ENCODE peak calls at places on chromosomes 5 and 9, in seven cellular contexts. S is CD8-positive, alpha-beta T cell; F is thoracic aorta; U is uterus; N is fibroblast of villous mesenchyme; Y is transverse colon; H is IMR-90. L is an unnamed sample.

GRCh38 chr5:123722451-123722850 is 210.5 kb downstream of the CSNK1G3 start:
- DNase-seq in S (no peak), F (no peak), U (no peak), N (no peak), Y (no peak), H (no peak), L (no peak)

GRCh38 chr5:5278201-5278814 is 138.2 kb downstream of the ADAMTS16 start:
- DNase-seq in S (no peak), F (no peak), U (no peak), N (no peak), Y (no peak), H (no peak), L (no peak)

GRCh38 chr5:56155085-56155484 is 78.0 kb downstream of the ANKRD55 start:
- DNase-seq in S (no peak), F (no peak), U (no peak), N (peak), Y (peak), H (no peak), L (peak)

GRCh38 chr9:110742741-110743371 is 74.3 kb downstream of the MUSK start:
- DNase-seq in S (no peak), F (no peak), U (no peak), N (peak), Y (no peak), H (peak), L (peak)

GRCh38 chr5:61301820-61302563 is 30.1 kb upstream of the ZSWIM6 start:
- DNase-seq in S (no peak), F (peak), U (no peak), N (peak), Y (peak), H (peak), L (peak)

GRCh38 chr5:4542145-4542778 is 597.9 kb upstream of the ADAMTS16 start:
- DNase-seq in S (no peak), F (no peak), U (no peak), N (no peak), Y (no peak), H (no peak), L (no peak)

GRCh38 chr9:72478993-72479392 is 42.4 kb upstream of the TMC1 start:
- DNase-seq in S (no peak), F (no peak), U (no peak), N (no peak), Y (no peak), H (peak), L (peak)

GRCh38 chr5:148911386-148911785 is 85.0 kb downstream of the ADRB2 start:
- DNase-seq in S (no peak), F (no peak), U (no peak), N (no peak), Y (no peak), H (no peak), L (no peak)

GRCh38 chr9:131739192-131739961 is 499 bp downstream of the RAPGEF1 start:
- DNase-seq in S (peak), F (no peak), U (peak), N (peak), Y (peak), H (no peak), L (peak)

GRCh38 chr9:5671711-5672353 is 42.9 kb downstream of the RIC1 start:
- DNase-seq in S (no peak), F (no peak), U (no peak), N (peak), Y (no peak), H (no peak), L (no peak)

GRCh38 chr9:93576296-93577044 is at the start of gene PHF2:
- DNase-seq in S (peak), F (no peak), U (peak), N (no peak), Y (no peak), H (no peak), L (peak)

GRCh38 chr5:156707750-156708149 is 142.3 kb upstream of the PPP1R2B start:
- DNase-seq in S (no peak), F (no peak), U (no peak), N (no peak), Y (no peak), H (no peak), L (no peak)

GRCh38 chr5:118791986-118792734 is 196.2 kb downstream of the DTWD2 start:
- DNase-seq in S (no peak), F (no peak), U (peak), N (peak), Y (no peak), H (peak), L (peak)

GRCh38 chr5:169307648-169308047 is 6.7 kb upstream of the SLIT3 start:
- DNase-seq in S (no peak), F (no peak), U (no peak), N (no peak), Y (no peak), H (no peak), L (peak)

GRCh38 chr5:120927923-120928322 is 463.8 kb downstream of the PRR16 start:
- DNase-seq in S (no peak), F (no peak), U (no peak), N (no peak), Y (no peak), H (no peak), L (no peak)

GRCh38 chr9:131233989-131234388 is 42.3 kb downstream of the FAM78A start:
- DNase-seq in S (no peak), F (no peak), U (no peak), N (no peak), Y (no peak), H (no peak), L (no peak)

GRCh38 chr5:36489505-36489904 is 116.9 kb upstream of the SLC1A3 start:
- DNase-seq in S (no peak), F (no peak), U (no peak), N (no peak), Y (no peak), H (no peak), L (no peak)

GRCh38 chr9:18438300-18438925 is 35.5 kb upstream of the ADAMTSL1 start:
- DNase-seq in S (no peak), F (peak), U (peak), N (peak), Y (no peak), H (peak), L (peak)

GRCh38 chr5:329106-329757 is 7.7 kb downstream of the AHRR start:
- DNase-seq in S (no peak), F (no peak), U (no peak), N (no peak), Y (no peak), H (peak), L (no peak)

GRCh38 chr5:137822158-137822764 is 45.4 kb upstream of the MYOT start:
- DNase-seq in S (no peak), F (no peak), U (peak), N (peak), Y (peak), H (peak), L (peak)

GRCh38 chr5:105563842-105564241 is 2001.3 kb upstream of the NUDT12 start:
- DNase-seq in S (no peak), F (no peak), U (no peak), N (no peak), Y (no peak), H (no peak), L (no peak)

GRCh38 chr5:21783079-21783478 is 1070.1 kb downstream of the CDH12 start:
- DNase-seq in S (no peak), F (no peak), U (no peak), N (no peak), Y (no peak), H (no peak), L (no peak)

GRCh38 chr5:375336-375920 is 53.9 kb downstream of the AHRR start:
- DNase-seq in S (peak), F (no peak), U (no peak), N (no peak), Y (no peak), H (no peak), L (no peak)

GRCh38 chr5:60340965-60341471 is 358.9 kb downstream of the DEPDC1B start:
- DNase-seq in S (no peak), F (no peak), U (no peak), N (no peak), Y (no peak), H (no peak), L (no peak)

GRCh38 chr5:39616131-39616530 is 191.4 kb upstream of the DAB2 start:
- DNase-seq in S (no peak), F (no peak), U (no peak), N (no peak), Y (peak), H (no peak), L (no peak)

GRCh38 chr5:133290669-133291235 is 238.9 kb downstream of the HSPA4 start:
- DNase-seq in S (no peak), F (no peak), U (no peak), N (no peak), Y (no peak), H (no peak), L (no peak)

GRCh38 chr5:72280655-72281069 is 39.4 kb downstream of the MRPS27 start:
- DNase-seq in S (no peak), F (no peak), U (no peak), N (peak), Y (no peak), H (peak), L (peak)

GRCh38 chr9:129811967-129812363 is 9.0 kb downstream of the TOR1B start:
- DNase-seq in S (no peak), F (no peak), U (no peak), N (no peak), Y (no peak), H (no peak), L (no peak)

GRCh38 chr9:89021154-89021803 is 30.0 kb downstream of the S1PR3 start:
- DNase-seq in S (no peak), F (no peak), U (peak), N (peak), Y (no peak), H (peak), L (peak)

GRCh38 chr5:180460834-180461233 is 33.3 kb upstream of the CNOT6 start:
- DNase-seq in S (no peak), F (no peak), U (no peak), N (no peak), Y (no peak), H (no peak), L (no peak)

GRCh38 chr5:74640450-74641013 is at the start of gene ENC1:
- DNase-seq in S (peak), F (peak), U (peak), N (peak), Y (peak), H (peak), L (peak)
- TF ChIP-seq CTCF in S (no peak), F (peak), U (peak), N (peak), Y (peak), H (peak), L (peak)

GRCh38 chr5:115841382-115842088 is at the start of the genes AP3S1 and ATG12:
- DNase-seq in S (peak), F (peak), U (peak), N (peak), Y (peak), H (peak), L (peak)

GRCh38 chr5:115842089-115842881 is 550 bp downstream of the AP3S1 start:
- DNase-seq in S (peak), F (no peak), U (no peak), N (peak), Y (no peak), H (no peak), L (peak)

GRCh38 chr5:115842952-115843351 is 1.2 kb downstream of the AP3S1 start:
- DNase-seq in S (no peak), F (no peak), U (no peak), N (no peak), Y (no peak), H (no peak), L (no peak)

GRCh38 chr5:115844321-115844817 is 2.6 kb downstream of the AP3S1 start:
- DNase-seq in S (no peak), F (no peak), U (no peak), N (no peak), Y (no peak), H (no peak), L (no peak)

GRCh38 chr5:115843444-115844130 is 1.9 kb downstream of the AP3S1 start:
- DNase-seq in S (no peak), F (no peak), U (no peak), N (no peak), Y (no peak), H (no peak), L (no peak)
- H3K4me3 ChIP-seq in S (no peak), F (peak), U (no peak), N (peak), Y (no peak), H (no peak), L (peak)

GRCh38 chr9:135887585-135888050 is 19.7 kb downstream of the CAMSAP1 start:
- DNase-seq in S (peak), F (no peak), U (no peak), N (no peak), Y (no peak), H (no peak), L (no peak)
- TF ChIP-seq CTCF in S (no peak), F (no peak), U (no peak), N (no peak), Y (no peak), H (no peak), L (no peak)

GRCh38 chr9:87500491-87500890 is 2.8 kb downstream of the DAPK1 start:
- DNase-seq in S (no peak), F (no peak), U (no peak), N (no peak), Y (no peak), H (no peak), L (no peak)
- H3K4me3 ChIP-seq in S (no peak), F (peak), U (no peak), N (peak), Y (no peak), H (no peak), L (peak)

GRCh38 chr5:14743601-14744295 is 79.2 kb downstream of the OTULIN start:
- DNase-seq in S (no peak), F (no peak), U (no peak), N (no peak), Y (no peak), H (peak), L (peak)
- TF ChIP-seq CTCF in S (no peak), F (no peak), U (no peak), N (no peak), Y (no peak), H (no peak), L (no peak)

DNA sequence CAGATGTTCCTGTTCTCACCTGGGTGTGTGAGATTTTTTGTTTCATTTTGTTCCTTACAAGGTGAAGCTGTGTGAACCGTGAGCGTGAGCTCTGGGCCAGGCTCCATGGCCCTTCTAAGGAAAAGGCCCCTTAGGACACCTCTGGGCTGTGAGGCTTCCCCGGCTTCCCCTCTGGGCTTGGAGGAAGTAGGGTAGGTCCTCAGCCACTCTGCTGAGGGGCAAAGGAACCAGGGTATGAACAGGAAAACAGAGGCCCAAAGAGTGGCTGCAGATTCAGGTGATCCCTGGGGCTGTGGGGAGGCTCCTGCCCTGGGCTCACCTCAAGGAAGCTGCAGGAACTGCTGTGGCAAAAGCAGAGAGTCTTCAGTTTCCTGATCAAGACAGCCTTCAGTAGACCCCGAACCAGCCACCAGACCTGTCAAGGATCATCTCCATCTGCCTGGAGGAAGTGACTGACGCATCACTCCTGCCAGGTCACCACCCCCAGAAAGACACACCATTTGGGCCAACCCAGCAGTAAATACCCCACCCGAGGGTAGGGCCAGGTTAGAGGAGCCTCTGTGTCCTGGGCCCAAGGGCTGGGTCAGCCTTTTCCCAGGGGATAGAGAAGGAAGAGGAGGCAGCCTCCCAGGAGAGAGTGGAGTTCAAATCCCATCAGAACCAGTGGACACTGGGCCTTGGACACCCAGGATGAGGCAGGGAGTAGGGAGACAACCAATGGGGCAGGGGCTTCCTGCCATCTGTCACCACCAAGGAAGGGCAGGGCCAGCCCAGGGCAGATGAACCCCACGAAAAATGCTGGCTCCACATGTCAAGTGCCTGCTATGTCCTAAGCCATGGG is 5.7 kb upstream of the ST6GALNAC6 start:
- DNase-seq in S (peak), F (no peak), U (no peak), N (no peak), Y (peak), H (no peak), L (no peak)
- H3K4me3 ChIP-seq in S (peak), F (peak), U (no peak), N (no peak), Y (no peak), H (no peak), L (no peak)

DNA sequence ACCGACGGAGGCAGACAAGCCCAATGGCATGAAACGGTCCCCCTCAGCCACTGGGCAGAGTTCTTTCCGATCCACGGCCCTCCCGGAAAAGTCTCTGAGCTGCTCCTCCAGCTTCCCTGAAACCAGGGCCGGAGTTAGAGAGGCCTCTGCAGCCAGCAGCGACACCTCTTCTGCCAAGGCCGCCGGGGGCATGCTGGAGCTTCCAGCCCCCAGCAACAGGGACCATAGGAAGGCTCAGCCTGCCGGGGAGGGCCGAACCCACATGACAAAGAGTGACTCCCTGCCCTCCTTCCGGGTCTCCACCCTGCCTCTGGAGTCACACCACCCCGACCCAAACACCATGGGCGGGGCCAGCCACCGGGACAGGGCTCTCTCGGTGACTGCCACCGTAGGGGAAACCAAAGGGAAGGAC is 30.1 kb downstream of the CD180 start:
- DNase-seq in S (peak), F (no peak), U (no peak), N (no peak), Y (peak), H (no peak), L (no peak)
- TF ChIP-seq CTCF in S (peak), F (no peak), U (no peak), N (no peak), Y (no peak), H (no peak), L (no peak)

GRCh38 chr9:125238915-125239446 is 2.2 kb downstream of the HSPA5 start:
- DNase-seq in S (no peak), F (no peak), U (no peak), N (no peak), Y (no peak), H (no peak), L (no peak)
- H3K4me3 ChIP-seq in S (peak), F (peak), U (peak), N (peak), Y (no peak), H (peak), L (peak)

DNA sequence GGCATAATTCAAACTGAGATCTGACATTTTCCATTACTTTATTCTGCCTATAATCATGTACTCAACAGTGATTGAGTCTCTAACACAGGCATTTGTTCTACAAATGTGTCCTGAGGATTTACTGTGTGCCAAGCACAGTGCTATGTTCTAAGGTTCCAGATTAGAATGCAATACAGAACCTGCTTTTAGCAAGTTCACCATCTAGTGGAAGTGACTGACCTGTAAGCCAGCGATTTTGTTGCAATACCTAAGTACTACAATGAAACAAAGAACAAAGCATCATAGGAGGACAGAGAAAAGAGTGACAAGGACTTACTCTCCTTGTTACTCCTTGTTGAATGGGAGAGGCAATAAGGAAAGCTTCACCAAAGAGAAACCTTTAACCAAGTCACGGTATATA is 348.1 kb downstream of the ELAVL2 start:
- DNase-seq in S (no peak), F (no peak), U (no peak), N (no peak), Y (no peak), H (no peak), L (no peak)
- TF ChIP-seq CTCF in S (no peak), F (no peak), U (no peak), N (no peak), Y (no peak), H (no peak), L (no peak)